ENCODE peak calls at places on chromosomes 5 and 9, in five cellular contexts. One of them, this sample, is unnamed.

GRCh38 chr9:136349546-136349945 is 14.0 kb downstream of the DNLZ start:
- DNase-seq in ovary: no peak
- DNase-seq in stomach: no peak
- DNase-seq in heart left ventricle: no peak
- DNase-seq in endothelial cell of umbilical vein: no peak
- DNase-seq in this sample: no peak

GRCh38 chr9:91056917-91057316 is 255.3 kb downstream of the SYK start:
- DNase-seq in endothelial cell of umbilical vein: peak; percentile 85
- DNase-seq in stomach: no peak
- DNase-seq in heart left ventricle: no peak
- DNase-seq in ovary: no peak
- DNase-seq in this sample: no peak

GRCh38 chr5:1726956-1727355 is 72.7 kb downstream of the MRPL36 start:
- DNase-seq in ovary: no peak
- DNase-seq in heart left ventricle: no peak
- DNase-seq in endothelial cell of umbilical vein: no peak
- DNase-seq in stomach: peak; percentile 23
- DNase-seq in this sample: no peak

GRCh38 chr5:160118349-160119141 is 705 bp downstream of the PWWP2A start:
- DNase-seq in heart left ventricle: peak; percentile 61
- DNase-seq in ovary: peak; percentile 69
- DNase-seq in stomach: peak; percentile 47
- DNase-seq in endothelial cell of umbilical vein: no peak
- DNase-seq in this sample: peak; percentile 62

GRCh38 chr5:176870110-176870591 is 29.0 kb downstream of the HK3 start:
- DNase-seq in ovary: no peak
- DNase-seq in endothelial cell of umbilical vein: peak; percentile 36
- DNase-seq in heart left ventricle: no peak
- DNase-seq in stomach: peak; percentile 29
- DNase-seq in this sample: peak; percentile 24

GRCh38 chr5:160262665-160263064 is 33.4 kb downstream of the FABP6 start:
- DNase-seq in heart left ventricle: no peak
- DNase-seq in stomach: no peak
- DNase-seq in endothelial cell of umbilical vein: peak; percentile 78
- DNase-seq in ovary: no peak
- DNase-seq in this sample: no peak

GRCh38 chr9:137089232-137089947 is 2.6 kb downstream of the MAN1B1 start:
- DNase-seq in ovary: no peak
- DNase-seq in heart left ventricle: no peak
- DNase-seq in endothelial cell of umbilical vein: no peak
- DNase-seq in stomach: no peak
- DNase-seq in this sample: no peak

GRCh38 chr5:146041180-146041789 is 64.1 kb downstream of the PLAC8L1 start:
- DNase-seq in heart left ventricle: no peak
- DNase-seq in ovary: no peak
- DNase-seq in endothelial cell of umbilical vein: no peak
- DNase-seq in stomach: no peak
- DNase-seq in this sample: no peak

GRCh38 chr5:80615266-80615914 is 39.1 kb upstream of the MSH3 start:
- DNase-seq in heart left ventricle: no peak
- DNase-seq in stomach: no peak
- DNase-seq in endothelial cell of umbilical vein: no peak
- DNase-seq in ovary: no peak
- DNase-seq in this sample: no peak

GRCh38 chr5:54022156-54022685 is 288.2 kb downstream of the ARL15 start:
- DNase-seq in ovary: no peak
- DNase-seq in stomach: no peak
- DNase-seq in heart left ventricle: no peak
- DNase-seq in endothelial cell of umbilical vein: no peak
- DNase-seq in this sample: no peak

GRCh38 chr9:130499804-130500263 is 55.1 kb downstream of the ASS1 start:
- DNase-seq in stomach: peak; percentile 51
- DNase-seq in ovary: no peak
- DNase-seq in heart left ventricle: no peak
- DNase-seq in endothelial cell of umbilical vein: no peak
- DNase-seq in this sample: peak; percentile 62

GRCh38 chr5:377326-377981 is 55.9 kb downstream of the AHRR start:
- DNase-seq in endothelial cell of umbilical vein: no peak
- DNase-seq in ovary: no peak
- DNase-seq in heart left ventricle: peak; percentile 11
- DNase-seq in stomach: no peak
- DNase-seq in this sample: no peak

GRCh38 chr5:43315262-43315661 is 2.0 kb upstream of the HMGCS1 start:
- DNase-seq in stomach: no peak
- DNase-seq in heart left ventricle: no peak
- DNase-seq in endothelial cell of umbilical vein: no peak
- DNase-seq in ovary: no peak
- DNase-seq in this sample: no peak

GRCh38 chr5:1053391-1054017 is 44.9 kb downstream of the NKD2 start:
- DNase-seq in endothelial cell of umbilical vein: no peak
- DNase-seq in ovary: no peak
- DNase-seq in heart left ventricle: no peak
- DNase-seq in stomach: no peak
- DNase-seq in this sample: peak; percentile 43

GRCh38 chr9:27785714-27786100 is 212.4 kb upstream of the C9orf72 start:
- DNase-seq in stomach: no peak
- DNase-seq in endothelial cell of umbilical vein: no peak
- DNase-seq in heart left ventricle: no peak
- DNase-seq in ovary: no peak
- DNase-seq in this sample: no peak

GRCh38 chr5:148897842-148898241 is 71.4 kb downstream of the ADRB2 start:
- DNase-seq in stomach: no peak
- DNase-seq in ovary: no peak
- DNase-seq in heart left ventricle: no peak
- DNase-seq in endothelial cell of umbilical vein: no peak
- DNase-seq in this sample: no peak

GRCh38 chr5:112655513-112655912 is 82.2 kb upstream of the APC start:
- DNase-seq in endothelial cell of umbilical vein: no peak
- DNase-seq in ovary: no peak
- DNase-seq in stomach: no peak
- DNase-seq in heart left ventricle: no peak
- DNase-seq in this sample: no peak

GRCh38 chr9:4743131-4743875 is 2.3 kb upstream of the AK3 start:
- DNase-seq in stomach: no peak
- DNase-seq in heart left ventricle: no peak
- DNase-seq in endothelial cell of umbilical vein: no peak
- DNase-seq in ovary: no peak
- DNase-seq in this sample: no peak

GRCh38 chr9:137095664-137096517 is 9.1 kb downstream of the MAN1B1 start:
- DNase-seq in stomach: peak; percentile 46
- DNase-seq in heart left ventricle: peak; percentile 22
- DNase-seq in endothelial cell of umbilical vein: no peak
- DNase-seq in ovary: no peak
- DNase-seq in this sample: no peak

GRCh38 chr9:87713278-87713989 is 12.5 kb upstream of the CTSL start:
- DNase-seq in ovary: peak; percentile 78
- DNase-seq in heart left ventricle: peak; percentile 73
- DNase-seq in endothelial cell of umbilical vein: peak; percentile 88
- DNase-seq in stomach: peak; percentile 56
- DNase-seq in this sample: peak; percentile 51

GRCh38 chr5:132055808-132056609 is 4.4 kb upstream of the IL3 start:
- DNase-seq in endothelial cell of umbilical vein: no peak
- DNase-seq in stomach: peak; percentile 25
- DNase-seq in ovary: peak; percentile 13
- DNase-seq in heart left ventricle: peak; percentile 15
- DNase-seq in this sample: no peak

GRCh38 chr5:83220331-83220730 is 143.0 kb downstream of the XRCC4 start:
- DNase-seq in stomach: no peak
- DNase-seq in heart left ventricle: no peak
- DNase-seq in ovary: no peak
- DNase-seq in endothelial cell of umbilical vein: no peak
- DNase-seq in this sample: no peak

GRCh38 chr5:142320427-142320732 is 4.4 kb downstream of the SPRY4 start:
- DNase-seq in stomach: no peak
- DNase-seq in heart left ventricle: no peak
- DNase-seq in endothelial cell of umbilical vein: no peak
- DNase-seq in ovary: no peak
- DNase-seq in this sample: no peak

GRCh38 chr5:14816999-14817761 is 54.4 kb downstream of the ANKH start:
- DNase-seq in endothelial cell of umbilical vein: no peak
- DNase-seq in stomach: no peak
- DNase-seq in heart left ventricle: no peak
- DNase-seq in ovary: no peak
- DNase-seq in this sample: no peak

GRCh38 chr9:78725565-78725964 is 428.6 kb downstream of the PSAT1 start:
- DNase-seq in stomach: no peak
- DNase-seq in heart left ventricle: no peak
- DNase-seq in ovary: no peak
- DNase-seq in endothelial cell of umbilical vein: no peak
- DNase-seq in this sample: no peak

GRCh38 chr9:72204062-72204461 is 54.8 kb downstream of the GDA start:
- DNase-seq in ovary: no peak
- DNase-seq in endothelial cell of umbilical vein: no peak
- DNase-seq in heart left ventricle: no peak
- DNase-seq in stomach: no peak
- DNase-seq in this sample: no peak

GRCh38 chr9:72207278-72207677 is 58.0 kb downstream of the GDA start:
- DNase-seq in stomach: no peak
- DNase-seq in ovary: no peak
- DNase-seq in heart left ventricle: no peak
- DNase-seq in endothelial cell of umbilical vein: no peak
- DNase-seq in this sample: no peak

GRCh38 chr9:72200452-72200851 is 51.2 kb downstream of the GDA start:
- DNase-seq in stomach: no peak
- DNase-seq in ovary: no peak
- DNase-seq in endothelial cell of umbilical vein: no peak
- DNase-seq in heart left ventricle: no peak
- DNase-seq in this sample: no peak

GRCh38 chr9:72205513-72205912 is 56.3 kb downstream of the GDA start:
- DNase-seq in endothelial cell of umbilical vein: no peak
- DNase-seq in ovary: no peak
- DNase-seq in heart left ventricle: no peak
- DNase-seq in stomach: no peak
- DNase-seq in this sample: peak; percentile 15

GRCh38 chr9:72203205-72203803 is 54.1 kb downstream of the GDA start:
- DNase-seq in endothelial cell of umbilical vein: peak; percentile 24
- DNase-seq in ovary: no peak
- DNase-seq in heart left ventricle: no peak
- DNase-seq in stomach: no peak
- DNase-seq in this sample: peak; percentile 33
- TF ChIP-seq CTCF in endothelial cell of umbilical vein: peak; percentile 55
- TF ChIP-seq CTCF in ovary: no peak
- TF ChIP-seq CTCF in heart left ventricle: no peak
- TF ChIP-seq CTCF in stomach: peak; percentile 17
- TF ChIP-seq CTCF in this sample: peak; percentile 54

DNA sequence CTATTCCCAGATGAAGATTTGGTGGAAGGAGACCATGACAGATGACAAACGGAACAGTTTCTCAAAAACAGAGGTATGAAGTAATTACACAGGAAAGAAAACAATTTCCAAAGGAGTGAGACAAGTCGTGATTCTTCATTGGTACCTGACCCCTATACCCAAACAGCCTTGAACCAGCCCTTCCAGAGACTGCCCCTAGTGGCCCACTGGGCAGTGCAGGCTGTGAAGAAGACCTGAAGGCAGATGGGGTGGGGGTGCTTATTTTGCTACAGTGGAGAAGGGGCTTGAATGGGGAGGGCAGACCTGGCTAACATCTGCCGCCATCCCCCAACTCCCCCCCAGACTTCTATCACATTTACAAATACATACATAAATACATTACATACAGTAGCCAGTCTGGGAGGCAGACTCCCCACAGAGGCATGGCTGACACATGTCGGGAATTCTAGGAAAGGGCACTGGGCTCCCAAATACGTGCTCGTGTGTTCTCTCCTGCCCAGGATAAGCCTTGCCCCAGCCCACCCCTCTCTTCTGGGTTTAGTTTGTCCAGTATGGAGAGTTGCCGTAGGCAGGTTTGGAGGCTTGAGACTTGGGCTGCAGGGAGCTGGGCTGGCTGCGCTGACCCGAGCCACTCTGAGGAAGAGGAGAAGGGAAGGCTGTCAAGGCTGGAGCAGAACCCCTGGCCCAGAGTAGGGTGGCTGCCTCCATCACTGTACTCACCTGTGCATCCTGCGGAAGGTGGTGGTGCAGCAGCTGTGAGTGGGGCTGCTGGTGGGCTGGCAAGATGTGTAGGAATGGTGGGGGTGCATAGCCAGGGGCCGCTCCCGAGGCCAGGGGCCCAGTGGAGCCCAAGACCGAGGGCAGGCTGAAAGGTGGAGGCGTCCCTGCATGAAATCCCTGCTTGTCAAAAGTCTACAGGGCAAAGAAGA is 105.3 kb downstream of the UBE2R2 start:
- DNase-seq in heart left ventricle: no peak
- DNase-seq in ovary: no peak
- DNase-seq in endothelial cell of umbilical vein: peak; percentile 28
- DNase-seq in stomach: no peak
- DNase-seq in this sample: no peak
- TF ChIP-seq POLR2A in heart left ventricle: no peak
- TF ChIP-seq POLR2A in ovary: no peak
- TF ChIP-seq POLR2A in endothelial cell of umbilical vein: no peak
- TF ChIP-seq POLR2A in stomach: no peak
- TF ChIP-seq POLR2A in this sample: no peak

GRCh38 chr5:73783823-73784222 is 157.8 kb downstream of the ARHGEF28 start:
- DNase-seq in heart left ventricle: no peak
- DNase-seq in endothelial cell of umbilical vein: peak; percentile 48
- DNase-seq in ovary: no peak
- DNase-seq in stomach: no peak
- DNase-seq in this sample: no peak
- TF ChIP-seq CTCF in heart left ventricle: peak; percentile 18
- TF ChIP-seq CTCF in endothelial cell of umbilical vein: peak; percentile 24
- TF ChIP-seq CTCF in ovary: no peak
- TF ChIP-seq CTCF in stomach: no peak
- TF ChIP-seq CTCF in this sample: peak; percentile 13

DNA sequence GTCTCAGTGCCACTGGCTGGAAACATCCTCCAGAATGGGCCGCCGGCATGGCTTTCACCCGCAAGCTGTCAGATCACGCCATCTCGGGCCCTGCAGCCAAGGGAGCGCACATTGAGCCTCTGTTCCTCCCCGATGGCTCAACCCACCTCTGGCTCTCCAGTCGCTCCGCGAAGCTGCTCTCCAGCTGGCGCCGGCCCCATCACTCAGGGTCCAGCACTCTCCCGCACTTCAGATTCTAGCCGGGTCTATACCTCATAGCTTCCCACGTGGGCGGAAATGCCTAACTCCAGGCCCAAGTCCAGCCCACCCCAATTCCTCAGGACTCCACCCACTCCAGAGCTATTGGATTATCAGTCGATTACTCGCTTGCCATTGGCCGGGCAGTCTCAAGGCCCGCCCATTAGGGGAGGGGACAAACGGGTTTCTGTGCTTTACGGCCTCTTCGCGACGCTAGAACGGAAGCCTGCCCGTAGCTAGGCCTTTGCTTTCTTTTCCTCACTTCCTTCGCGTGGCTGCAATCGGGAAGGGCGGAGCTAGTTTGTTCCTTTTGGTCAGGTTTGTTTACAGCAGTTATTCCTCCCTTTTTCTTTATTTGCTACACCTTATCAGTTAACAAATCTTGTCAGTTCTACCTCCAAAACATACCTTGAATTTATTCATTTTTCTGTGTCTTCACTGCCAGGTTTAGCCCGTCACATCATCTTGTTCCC is at the start of gene NOL6:
- DNase-seq in stomach: peak; percentile 98
- DNase-seq in heart left ventricle: peak; percentile 98
- DNase-seq in endothelial cell of umbilical vein: peak; percentile 100
- DNase-seq in ovary: peak; percentile 99
- DNase-seq in this sample: peak; percentile 99
- TF ChIP-seq POLR2A in stomach: no peak
- TF ChIP-seq POLR2A in heart left ventricle: peak; percentile 56
- TF ChIP-seq POLR2A in endothelial cell of umbilical vein: peak; percentile 94
- TF ChIP-seq POLR2A in ovary: peak; percentile 81
- TF ChIP-seq POLR2A in this sample: no peak